ENCODE peak calls at places on chromosomes 1 and 21, in seven cellular contexts. N is stomach, J is tibial nerve, S is esophagus muscularis mucosa, W is K562, Y is SK-N-SH, X is ovary. H is an unnamed sample. For H3K4me1, the result is how much of the 10 kb centered on the place peaks cover.

GRCh38 chr1:111467805-111468716 is 5.7 kb upstream of the C1orf162 start:
- DNase-seq in S (no peak), X (no peak), Y (no peak), W (peak), J (no peak), N (no peak), H (no peak)

GRCh38 chr21:42153746-42154145 is 65.2 kb upstream of the ABCG1 start:
- DNase-seq in N (no peak), X (no peak), Y (no peak), J (no peak), W (no peak), S (no peak), H (no peak)

GRCh38 chr21:31730687-31731111 is 1.2 kb downstream of the SCAF4 start:
- DNase-seq in Y (no peak), W (no peak), J (no peak), X (no peak), S (no peak), N (no peak), H (no peak)

GRCh38 chr21:29092102-29092959 is 18.9 kb upstream of the CCT8 start:
- DNase-seq in N (no peak), Y (no peak), W (no peak), J (no peak), X (no peak), S (no peak), H (no peak)

GRCh38 chr1:61163794-61164193 is 81.4 kb downstream of the NFIA start:
- DNase-seq in X (no peak), J (no peak), W (no peak), S (no peak), Y (no peak), N (no peak), H (no peak)

GRCh38 chr1:8584316-8584715 is 233.1 kb downstream of the RERE start:
- DNase-seq in S (peak), Y (no peak), J (no peak), X (no peak), W (no peak), N (no peak), H (no peak)

GRCh38 chr1:30318413-30318812 is 405.0 kb downstream of the MATN1 start:
- DNase-seq in W (peak), Y (no peak), J (no peak), X (no peak), N (peak), S (no peak), H (no peak)

GRCh38 chr1:84932991-84933611 is 40.1 kb upstream of the LPAR3 start:
- DNase-seq in W (no peak), J (no peak), Y (no peak), S (no peak), N (no peak), X (no peak), H (no peak)

GRCh38 chr1:11334261-11334804 is 61.3 kb downstream of the UBIAD1 start:
- DNase-seq in X (no peak), Y (no peak), N (no peak), W (no peak), J (no peak), S (no peak), H (no peak)
- H3K4me1 ChIP-seq in X (under half), Y (under half), N (under half), W (under half), J (under half), S (under half), H (under half)

GRCh38 chr1:70947864-70948263 is 99.8 kb downstream of the PTGER3 start:
- DNase-seq in X (no peak), N (no peak), W (no peak), Y (no peak), S (no peak), J (no peak), H (no peak)
- H3K27ac ChIP-seq in X (no peak), N (no peak), W (no peak), Y (no peak), S (no peak), J (no peak), H (no peak)

GRCh38 chr21:38982096-38982495 is 176.4 kb downstream of the ETS2 start:
- DNase-seq in N (no peak), Y (no peak), S (no peak), W (no peak), X (no peak), J (no peak), H (no peak)
- TF ChIP-seq EP300 in N (no peak), Y (no peak), S (no peak), W (no peak), X (no peak), J (no peak), H (no peak)

GRCh38 chr1:203640117-203640516 is 13.5 kb downstream of the ATP2B4 start:
- DNase-seq in S (no peak), Y (no peak), J (no peak), N (no peak), W (no peak), X (no peak), H (no peak)

GRCh38 chr1:203638914-203639313 is 12.3 kb downstream of the ATP2B4 start:
- DNase-seq in N (no peak), Y (no peak), X (no peak), J (no peak), W (no peak), S (no peak), H (no peak)

GRCh38 chr1:203632941-203633340 is 6.3 kb downstream of the ATP2B4 start:
- DNase-seq in Y (no peak), W (no peak), J (no peak), N (no peak), S (no peak), X (no peak), H (no peak)

GRCh38 chr1:203638076-203638475 is 11.4 kb downstream of the ATP2B4 start:
- DNase-seq in J (no peak), W (no peak), X (no peak), Y (no peak), N (no peak), S (no peak), H (no peak)

GRCh38 chr1:203636306-203636705 is 9.7 kb downstream of the ATP2B4 start:
- DNase-seq in X (no peak), N (no peak), S (no peak), W (no peak), Y (no peak), J (no peak), H (no peak)
- H3K4me1 ChIP-seq in X (under half), N (under half), S (half or more), W (under half), Y (under half), J (under half), H (under half)

DNA sequence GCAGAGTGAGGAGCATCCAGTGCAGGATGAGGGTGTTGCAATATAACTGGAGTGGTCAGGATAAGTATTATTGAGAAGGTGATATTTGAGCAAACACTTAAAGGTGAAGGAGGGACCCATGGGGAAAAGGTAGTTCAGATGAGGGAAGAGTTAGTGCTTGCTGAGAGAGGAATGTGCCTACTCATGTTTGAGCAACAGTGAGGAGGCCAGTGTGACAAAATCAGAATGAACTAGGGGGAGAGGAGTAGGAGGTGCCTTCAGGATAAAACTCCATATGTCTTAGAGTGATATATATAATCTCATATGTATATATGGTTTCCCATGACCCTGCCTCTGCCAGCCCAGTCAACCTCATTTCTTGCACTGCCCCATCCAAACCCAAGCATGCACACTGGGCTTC is 6.3 kb upstream of the TRIM45 start:
- DNase-seq in W (no peak), J (no peak), X (no peak), S (no peak), Y (no peak), N (no peak), H (no peak)
- H3K27ac ChIP-seq in W (no peak), J (peak), X (no peak), S (no peak), Y (no peak), N (no peak), H (no peak)

DNA sequence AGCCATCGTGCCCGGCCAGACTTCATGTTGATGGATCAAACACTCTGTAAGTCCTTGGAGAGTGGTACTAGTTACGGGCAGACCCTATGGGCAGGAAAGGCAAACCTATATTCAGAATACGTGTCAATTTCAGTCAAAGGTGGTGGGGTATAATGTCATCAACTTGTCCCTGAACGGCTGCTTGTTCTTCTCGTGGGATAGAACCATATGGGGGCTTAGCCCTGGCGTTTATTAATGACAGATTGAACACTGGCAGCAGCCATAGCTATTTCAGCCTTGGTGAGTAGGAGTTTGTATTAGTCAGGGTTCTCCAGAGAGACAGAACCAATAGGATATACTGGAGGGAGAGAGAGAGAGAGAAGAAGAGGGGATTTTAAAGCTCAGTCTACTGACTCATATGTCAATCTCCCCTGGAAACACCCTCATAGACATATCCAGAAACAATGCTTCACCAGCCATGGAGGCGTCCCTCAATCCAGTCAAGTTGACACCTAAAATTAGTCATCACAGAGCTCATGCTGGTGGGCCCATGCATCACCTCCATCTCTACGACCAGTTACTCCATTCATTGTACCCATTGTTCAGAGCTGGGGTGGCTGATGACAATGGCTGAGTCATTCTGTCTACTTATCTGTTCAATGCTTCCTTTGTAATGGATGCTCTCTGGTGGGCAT is 16.1 kb upstream of the AQP10 start:
- DNase-seq in Y (no peak), X (no peak), N (no peak), J (no peak), W (no peak), S (no peak), H (no peak)
- TF ChIP-seq EP300 in Y (no peak), X (no peak), N (no peak), J (no peak), W (no peak), S (no peak), H (no peak)

GRCh38 chr1:208238710-208239517 is 5.3 kb downstream of the PLXNA2 start:
- DNase-seq in J (no peak), X (no peak), W (peak), Y (peak), N (no peak), S (no peak), H (no peak)
- H3K4me1 ChIP-seq in J (under half), X (under half), W (under half), Y (half or more), N (half or more), S (half or more), H (half or more)

GRCh38 chr1:35807614-35808375 is at the start of gene AGO4:
- DNase-seq in X (peak), S (no peak), W (peak), Y (peak), N (peak), J (no peak), H (peak)

GRCh38 chr1:35810096-35810860 is 2.5 kb downstream of the AGO4 start:
- DNase-seq in J (no peak), N (no peak), S (no peak), W (no peak), Y (no peak), X (no peak), H (no peak)

GRCh38 chr1:35808376-35809155 is 750 bp downstream of the AGO4 start:
- DNase-seq in J (no peak), X (peak), Y (peak), W (peak), S (no peak), N (peak), H (peak)

GRCh38 chr1:35809156-35810095 is 1.6 kb downstream of the AGO4 start:
- DNase-seq in W (no peak), J (no peak), X (no peak), S (no peak), Y (no peak), N (no peak), H (no peak)
- H3K27ac ChIP-seq in W (peak), J (peak), X (no peak), S (peak), Y (peak), N (peak), H (peak)

H was measured in transverse colon.